ENCODE peak calls at places on chromosomes 12 and 14, in five cellular contexts. M, X, F, G and N are unnamed samples.

GRCh38 chr14:69818760-69819191 is 21.7 kb upstream of the SLC10A1 start:
- DNase-seq in X (peak), F (peak), G (peak), M (peak), N (no peak)

GRCh38 chr14:23941230-23941629 is 12.3 kb upstream of the DHRS4 start:
- DNase-seq in G (no peak), X (no peak), F (no peak), M (no peak), N (no peak)

GRCh38 chr14:55930016-55930784 is 188.0 kb upstream of the PELI2 start:
- DNase-seq in X (no peak), F (no peak), G (no peak), M (no peak), N (no peak)

GRCh38 chr12:80752464-80752863 is 35.8 kb downstream of the MYF5 start:
- DNase-seq in F (no peak), X (no peak), M (no peak), G (no peak), N (no peak)

GRCh38 chr12:16112626-16113560 is 164.6 kb downstream of the SLC15A5 start:
- DNase-seq in M (no peak), G (no peak), X (no peak), F (peak), N (no peak)

GRCh38 chr14:96698846-96699543 is 98.2 kb upstream of the VRK1 start:
- DNase-seq in M (no peak), G (no peak), X (no peak), F (no peak), N (no peak)

GRCh38 chr12:64571346-64571745 is 38.9 kb upstream of the RASSF3 start:
- DNase-seq in F (no peak), X (peak), G (no peak), M (no peak), N (no peak)

GRCh38 chr14:35107866-35108265 is 13.9 kb downstream of the PPP2R3C start:
- DNase-seq in G (no peak), M (no peak), X (no peak), F (no peak), N (no peak)

GRCh38 chr14:56487090-56487667 is 92.4 kb upstream of the TMEM260 start:
- DNase-seq in M (no peak), G (peak), F (peak), X (no peak), N (no peak)

GRCh38 chr12:1796515-1797010 is 23.8 kb upstream of the LRTM2 start:
- DNase-seq in F (no peak), X (peak), M (peak), G (no peak), N (no peak)

GRCh38 chr14:60151715-60152114 is 13.5 kb downstream of the DHRS7 start:
- DNase-seq in M (peak), G (peak), X (peak), F (peak), N (peak)

GRCh38 chr12:118377891-118378470 is 1.6 kb downstream of the SUDS3 start:
- DNase-seq in X (peak), F (peak), G (no peak), M (peak), N (peak)

GRCh38 chr14:34662558-34663088 is 32.7 kb upstream of the SNX6 start:
- DNase-seq in G (no peak), M (no peak), F (peak), X (no peak), N (no peak)

GRCh38 chr14:106372870-106373657 is 846.7 kb downstream of the TMEM121 start:
- DNase-seq in F (no peak), M (peak), X (peak), G (no peak), N (peak)

GRCh38 chr12:69758105-69758504 is 19.4 kb downstream of the RAB3IP start:
- DNase-seq in X (no peak), G (no peak), M (no peak), F (no peak), N (no peak)

GRCh38 chr14:74879427-74880180 is 2.1 kb upstream of the DLST start:
- DNase-seq in G (no peak), M (no peak), F (no peak), X (no peak), N (no peak)

GRCh38 chr12:22658214-22658613 is 33.2 kb downstream of the ETNK1 start:
- DNase-seq in F (peak), M (no peak), G (peak), X (no peak), N (no peak)

GRCh38 chr14:104723651-104724406 is at the start of gene ADSS1:
- DNase-seq in G (no peak), F (peak), M (peak), X (peak), N (peak)

GRCh38 chr12:106357549-106358409 is at the start of gene POLR3B:
- DNase-seq in M (peak), G (peak), X (peak), F (peak), N (peak)

GRCh38 chr14:72708708-72709475 is 185.0 kb downstream of the DPF3 start:
- DNase-seq in G (no peak), F (no peak), M (no peak), X (no peak), N (no peak)

GRCh38 chr12:27645671-27646070 is 50.6 kb upstream of the REP15 start:
- DNase-seq in F (no peak), X (no peak), M (no peak), G (no peak), N (no peak)

GRCh38 chr12:5391638-5392037 is 40.3 kb upstream of the NTF3 start:
- DNase-seq in M (no peak), G (no peak), F (peak), X (no peak), N (no peak)

GRCh38 chr14:71452987-71453386 is 479.2 kb upstream of the RGS6 start:
- DNase-seq in F (no peak), M (no peak), G (no peak), X (no peak), N (no peak)

GRCh38 chr12:2244013-2244861 is 191.4 kb downstream of the CACNA1C start:
- DNase-seq in X (no peak), F (peak), M (no peak), G (peak), N (no peak)

GRCh38 chr14:91229743-91230200 is 14.7 kb downstream of the GPR68 start:
- DNase-seq in M (peak), F (peak), X (no peak), G (no peak), N (no peak)

GRCh38 chr12:88579941-88580871 is at the start of gene KITLG:
- DNase-seq in X (peak), M (peak), F (peak), G (peak), N (peak)

GRCh38 chr14:62796431-62796830 is 248.8 kb downstream of the KCNH5 start:
- DNase-seq in M (no peak), X (no peak), G (no peak), F (no peak), N (no peak)

GRCh38 chr14:70972107-70972976 is 65.1 kb downstream of the PCNX1 start:
- DNase-seq in M (peak), G (peak), X (peak), F (peak), N (peak)

GRCh38 chr12:2481346-2481745 is 313.4 kb upstream of the FKBP4 start:
- DNase-seq in G (no peak), M (no peak), X (no peak), F (no peak), N (no peak)

GRCh38 chr14:62213516-62213915 is 451.3 kb downstream of the SNAPC1 start:
- DNase-seq in F (peak), X (no peak), M (no peak), G (no peak), N (no peak)

GRCh38 chr12:123319273-123319672 is 45.4 kb downstream of the SBNO1 start:
- DNase-seq in X (no peak), F (no peak), M (no peak), G (no peak), N (no peak)

GRCh38 chr14:73714656-73715081 is 485 bp upstream of the PNMA1 start:
- DNase-seq in F (peak), M (no peak), G (no peak), X (no peak), N (no peak)